ENCODE peak calls at places on chromosomes 6 and 20, in four cellular contexts. M is fibroblast of lung, C is A673, L is HCT116. V is an unnamed sample.

GRCh38 chr20:30599990-30600389 is 657.5 kb upstream of the DEFB115 start:
- DNase-seq in L (no peak), C (no peak), M (no peak), V (no peak)

GRCh38 chr6:43444036-43444435 is 11.3 kb downstream of the DLK2 start:
- DNase-seq in M (no peak), L (no peak), C (no peak), V (peak; percentile 38)

GRCh38 chr6:114430534-114431124 is 87.8 kb upstream of the HS3ST5 start:
- DNase-seq in C (no peak), M (no peak), L (no peak), V (no peak)

GRCh38 chr6:154488276-154488627 is 22.2 kb downstream of the CNKSR3 start:
- DNase-seq in C (no peak), M (peak; percentile 57), L (no peak), V (no peak)

GRCh38 chr20:37395921-37396519 is 50.1 kb downstream of the SRC start:
- DNase-seq in C (no peak), L (no peak), M (no peak), V (peak; percentile 60)

GRCh38 chr6:119310486-119311036 is 39.0 kb downstream of the MAN1A1 start:
- DNase-seq in L (no peak), M (no peak), C (no peak), V (no peak)

GRCh38 chr6:10412165-10412947 is 2.5 kb downstream of the TFAP2A start:
- DNase-seq in L (no peak), M (peak; percentile 27), C (peak; percentile 95), V (no peak)

GRCh38 chr20:63064745-63065711 is 58.3 kb upstream of the BHLHE23 start:
- DNase-seq in C (no peak), L (no peak), M (no peak), V (no peak)

GRCh38 chr6:105954148-105954547 is 132.0 kb upstream of the PRDM1 start:
- DNase-seq in C (no peak), L (no peak), M (no peak), V (no peak)

GRCh38 chr20:57440678-57441509 is 49.7 kb downstream of the RBM38 start:
- DNase-seq in C (no peak), L (no peak), M (peak; percentile 46), V (peak; percentile 84)

GRCh38 chr20:10033905-10034304 is 882 bp upstream of the ANKEF1 start:
- DNase-seq in L (no peak), M (no peak), C (no peak), V (no peak)
- H3K4me1 ChIP-seq in L (peaks cover 5% of the 10 kb centered on the region), M (no peaks in the 10 kb centered on the region), C (peaks cover 5% of the 10 kb centered on the region), V (peaks cover 22% of the 10 kb centered on the region)

GRCh38 chr6:36444470-36444869 is 1.7 kb downstream of the KCTD20 start:
- DNase-seq in C (no peak), L (no peak), M (peak; percentile 92), V (no peak)

GRCh38 chr6:36443498-36443844 is 671 bp downstream of the KCTD20 start:
- DNase-seq in C (no peak), M (no peak), L (no peak), V (no peak)

GRCh38 chr6:36445651-36446050 is 2.9 kb downstream of the KCTD20 start:
- DNase-seq in L (no peak), M (no peak), C (no peak), V (no peak)

GRCh38 chr6:36442671-36443497 is at the start of the genes KCTD20 and PXT1:
- DNase-seq in M (peak; percentile 86), L (peak; percentile 75), C (peak; percentile 95), V (peak; percentile 89)

GRCh38 chr6:36443951-36444428 is 1.2 kb downstream of the KCTD20 start:
- DNase-seq in L (peak; percentile 32), C (peak; percentile 32), M (no peak), V (no peak)
- TF ChIP-seq CTCF in L (peak; percentile 36), C (peak; percentile 25), M (no peak), V (no peak)

GRCh38 chr6:12147557-12148316 is 135.6 kb downstream of the HIVEP1 start:
- DNase-seq in C (no peak), L (no peak), M (peak; percentile 40), V (no peak)

GRCh38 chr6:12148841-12149240 is 136.7 kb downstream of the HIVEP1 start:
- DNase-seq in M (peak; percentile 47), L (no peak), C (no peak), V (no peak)

GRCh38 chr6:12150812-12151432 is 138.8 kb downstream of the HIVEP1 start:
- DNase-seq in L (peak; percentile 19), M (peak; percentile 18), C (peak; percentile 24), V (peak; percentile 69)

GRCh38 chr6:12149944-12150510 is 137.9 kb downstream of the HIVEP1 start:
- DNase-seq in C (no peak), L (no peak), M (no peak), V (no peak)

GRCh38 chr6:12148317-12148801 is 136.2 kb downstream of the HIVEP1 start:
- DNase-seq in L (no peak), C (no peak), M (peak; percentile 92), V (no peak)
- H3K4me1 ChIP-seq in L (peaks cover 10% of the 10 kb centered on the region), C (no peaks in the 10 kb centered on the region), M (peaks cover 16% of the 10 kb centered on the region), V (no peaks in the 10 kb centered on the region)

GRCh38 chr6:7541175-7542064 is at the start of gene DSP:
- DNase-seq in C (peak; percentile 18), M (peak; percentile 32), L (peak; percentile 48), V (peak; percentile 41)
- TF ChIP-seq CTCF in C (no peak), M (no peak), L (no peak), V (no peak)

DNA sequence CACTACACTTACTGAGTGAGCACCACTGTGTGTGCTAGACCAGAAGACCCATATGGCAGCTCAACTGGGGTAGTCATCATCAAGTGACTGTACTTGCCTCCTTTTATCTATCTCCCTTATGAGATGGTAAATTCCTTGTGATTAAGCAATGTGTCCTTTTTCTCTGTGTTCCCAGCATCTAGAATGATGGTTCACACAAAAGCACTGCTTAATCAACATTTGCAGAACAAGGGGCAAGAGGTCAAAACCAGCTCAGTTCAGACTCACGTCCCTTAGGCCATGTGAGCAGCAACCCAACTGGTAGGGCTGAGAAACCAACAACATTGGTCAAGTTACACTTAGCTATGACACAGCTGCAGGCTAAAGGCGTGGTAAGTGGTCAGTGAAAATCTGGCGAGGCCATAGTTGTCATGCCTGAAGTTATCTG is 10.0 kb downstream of the TRAM2 start:
- DNase-seq in C (no peak), M (peak; percentile 92), L (no peak), V (no peak)
- H3K4me1 ChIP-seq in C (no peaks in the 10 kb centered on the region), M (peaks cover 51% of the 10 kb centered on the region), L (no peaks in the 10 kb centered on the region), V (peaks cover 34% of the 10 kb centered on the region)

DNA sequence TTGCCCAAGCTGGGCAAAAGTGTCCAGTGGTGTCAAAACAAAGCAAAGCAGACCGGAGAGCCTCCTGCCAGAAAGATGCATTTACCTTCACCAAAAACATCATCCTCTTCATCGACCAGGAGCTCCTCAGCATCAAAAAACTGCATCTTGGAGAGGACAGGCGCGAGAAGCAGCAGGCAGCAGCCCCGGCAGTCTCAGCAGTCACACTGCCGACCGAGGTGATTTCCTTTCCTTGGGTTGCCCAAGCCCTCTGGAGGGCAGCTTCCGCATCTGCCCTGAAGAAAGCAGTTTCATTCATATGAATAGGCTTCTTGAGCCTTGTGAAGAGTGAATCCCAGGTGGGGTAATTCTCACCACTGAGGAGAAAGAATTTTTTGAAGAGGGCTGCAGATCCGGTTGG is at the start of gene RIPOR2:
- DNase-seq in C (no peak), L (no peak), M (no peak), V (peak; percentile 23)
- TF ChIP-seq CTCF in C (no peak), L (no peak), M (no peak), V (no peak)

V was measured in testis.